ENCODE peak calls at places on chromosomes 12 and 14, in ten cellular contexts. One of them, this sample, is unnamed. For H3K36me3, the result is how much of the 10 kb centered on the place peaks cover.

GRCh38 chr12:2198542-2198941 is 145.8 kb downstream of the CACNA1C start:
- DNase-seq in ovary: no peak
- DNase-seq in adrenal gland: no peak
- DNase-seq in heart left ventricle: no peak
- DNase-seq in body of pancreas: no peak
- DNase-seq in tibial nerve: no peak
- DNase-seq in upper lobe of left lung: no peak
- DNase-seq in transverse colon: no peak
- DNase-seq in IMR-90: no peak
- DNase-seq in esophagus squamous epithelium: no peak
- DNase-seq in this sample: no peak

GRCh38 chr12:30931222-30931621 is 4.7 kb downstream of the TSPAN11 start:
- DNase-seq in ovary: no peak
- DNase-seq in adrenal gland: no peak
- DNase-seq in heart left ventricle: no peak
- DNase-seq in body of pancreas: no peak
- DNase-seq in tibial nerve: no peak
- DNase-seq in upper lobe of left lung: no peak
- DNase-seq in transverse colon: no peak
- DNase-seq in IMR-90: no peak
- DNase-seq in esophagus squamous epithelium: no peak
- DNase-seq in this sample: no peak

GRCh38 chr14:101855958-101856357 is 94.4 kb downstream of the PPP2R5C start:
- DNase-seq in ovary: no peak
- DNase-seq in adrenal gland: no peak
- DNase-seq in heart left ventricle: no peak
- DNase-seq in body of pancreas: no peak
- DNase-seq in tibial nerve: no peak
- DNase-seq in upper lobe of left lung: no peak
- DNase-seq in transverse colon: no peak
- DNase-seq in IMR-90: no peak
- DNase-seq in esophagus squamous epithelium: no peak
- DNase-seq in this sample: no peak

GRCh38 chr12:107560194-107560905 is 125.2 kb upstream of the PWP1 start:
- DNase-seq in ovary: no peak
- DNase-seq in adrenal gland: no peak
- DNase-seq in heart left ventricle: no peak
- DNase-seq in body of pancreas: no peak
- DNase-seq in tibial nerve: no peak
- DNase-seq in upper lobe of left lung: no peak
- DNase-seq in transverse colon: no peak
- DNase-seq in IMR-90: no peak
- DNase-seq in esophagus squamous epithelium: no peak
- DNase-seq in this sample: no peak

GRCh38 chr12:5432011-5432400 is at the start of gene NTF3:
- DNase-seq in ovary: peak
- DNase-seq in adrenal gland: no peak
- DNase-seq in heart left ventricle: no peak
- DNase-seq in body of pancreas: no peak
- DNase-seq in tibial nerve: no peak
- DNase-seq in upper lobe of left lung: no peak
- DNase-seq in transverse colon: no peak
- DNase-seq in IMR-90: peak
- DNase-seq in esophagus squamous epithelium: no peak
- DNase-seq in this sample: no peak

GRCh38 chr12:24948816-24949722 is at the start of gene BCAT1:
- DNase-seq in ovary: peak
- DNase-seq in adrenal gland: peak
- DNase-seq in heart left ventricle: peak
- DNase-seq in body of pancreas: peak
- DNase-seq in tibial nerve: peak
- DNase-seq in upper lobe of left lung: peak
- DNase-seq in transverse colon: peak
- DNase-seq in IMR-90: peak
- DNase-seq in esophagus squamous epithelium: no peak
- DNase-seq in this sample: peak

GRCh38 chr14:99854831-99855230 is 61.6 kb downstream of the EML1 start:
- DNase-seq in ovary: no peak
- DNase-seq in adrenal gland: no peak
- DNase-seq in heart left ventricle: no peak
- DNase-seq in body of pancreas: no peak
- DNase-seq in tibial nerve: no peak
- DNase-seq in upper lobe of left lung: no peak
- DNase-seq in transverse colon: no peak
- DNase-seq in IMR-90: no peak
- DNase-seq in esophagus squamous epithelium: no peak
- DNase-seq in this sample: no peak

GRCh38 chr12:29738416-29738815 is 45.3 kb downstream of the TMTC1 start:
- DNase-seq in ovary: no peak
- DNase-seq in adrenal gland: no peak
- DNase-seq in heart left ventricle: no peak
- DNase-seq in body of pancreas: no peak
- DNase-seq in tibial nerve: no peak
- DNase-seq in upper lobe of left lung: no peak
- DNase-seq in transverse colon: no peak
- DNase-seq in IMR-90: no peak
- DNase-seq in esophagus squamous epithelium: no peak
- DNase-seq in this sample: no peak

GRCh38 chr12:104083769-104084475 is 19.6 kb downstream of the HCFC2 start:
- DNase-seq in ovary: no peak
- DNase-seq in adrenal gland: no peak
- DNase-seq in heart left ventricle: no peak
- DNase-seq in body of pancreas: no peak
- DNase-seq in tibial nerve: no peak
- DNase-seq in upper lobe of left lung: no peak
- DNase-seq in transverse colon: no peak
- DNase-seq in IMR-90: no peak
- DNase-seq in esophagus squamous epithelium: no peak
- DNase-seq in this sample: no peak

GRCh38 chr12:11650697-11651281 is 1.3 kb downstream of the ETV6 start:
- DNase-seq in ovary: no peak
- DNase-seq in adrenal gland: no peak
- DNase-seq in heart left ventricle: no peak
- DNase-seq in body of pancreas: no peak
- DNase-seq in tibial nerve: no peak
- DNase-seq in upper lobe of left lung: peak
- DNase-seq in transverse colon: peak
- DNase-seq in IMR-90: peak
- DNase-seq in esophagus squamous epithelium: no peak
- DNase-seq in this sample: no peak

GRCh38 chr12:11649413-11650278 is at the start of gene ETV6:
- DNase-seq in ovary: peak
- DNase-seq in adrenal gland: peak
- DNase-seq in heart left ventricle: peak
- DNase-seq in body of pancreas: peak
- DNase-seq in tibial nerve: peak
- DNase-seq in upper lobe of left lung: peak
- DNase-seq in transverse colon: peak
- DNase-seq in IMR-90: peak
- DNase-seq in esophagus squamous epithelium: no peak
- DNase-seq in this sample: peak

GRCh38 chr12:11650279-11650696 is 814 bp downstream of the ETV6 start:
- DNase-seq in ovary: no peak
- DNase-seq in adrenal gland: peak
- DNase-seq in heart left ventricle: peak
- DNase-seq in body of pancreas: peak
- DNase-seq in tibial nerve: no peak
- DNase-seq in upper lobe of left lung: peak
- DNase-seq in transverse colon: peak
- DNase-seq in IMR-90: no peak
- DNase-seq in esophagus squamous epithelium: no peak
- DNase-seq in this sample: no peak

GRCh38 chr12:11651377-11651776 is 1.9 kb downstream of the ETV6 start:
- DNase-seq in ovary: no peak
- DNase-seq in adrenal gland: no peak
- DNase-seq in heart left ventricle: no peak
- DNase-seq in body of pancreas: no peak
- DNase-seq in tibial nerve: no peak
- DNase-seq in upper lobe of left lung: no peak
- DNase-seq in transverse colon: no peak
- DNase-seq in IMR-90: no peak
- DNase-seq in esophagus squamous epithelium: no peak
- DNase-seq in this sample: no peak

DNA sequence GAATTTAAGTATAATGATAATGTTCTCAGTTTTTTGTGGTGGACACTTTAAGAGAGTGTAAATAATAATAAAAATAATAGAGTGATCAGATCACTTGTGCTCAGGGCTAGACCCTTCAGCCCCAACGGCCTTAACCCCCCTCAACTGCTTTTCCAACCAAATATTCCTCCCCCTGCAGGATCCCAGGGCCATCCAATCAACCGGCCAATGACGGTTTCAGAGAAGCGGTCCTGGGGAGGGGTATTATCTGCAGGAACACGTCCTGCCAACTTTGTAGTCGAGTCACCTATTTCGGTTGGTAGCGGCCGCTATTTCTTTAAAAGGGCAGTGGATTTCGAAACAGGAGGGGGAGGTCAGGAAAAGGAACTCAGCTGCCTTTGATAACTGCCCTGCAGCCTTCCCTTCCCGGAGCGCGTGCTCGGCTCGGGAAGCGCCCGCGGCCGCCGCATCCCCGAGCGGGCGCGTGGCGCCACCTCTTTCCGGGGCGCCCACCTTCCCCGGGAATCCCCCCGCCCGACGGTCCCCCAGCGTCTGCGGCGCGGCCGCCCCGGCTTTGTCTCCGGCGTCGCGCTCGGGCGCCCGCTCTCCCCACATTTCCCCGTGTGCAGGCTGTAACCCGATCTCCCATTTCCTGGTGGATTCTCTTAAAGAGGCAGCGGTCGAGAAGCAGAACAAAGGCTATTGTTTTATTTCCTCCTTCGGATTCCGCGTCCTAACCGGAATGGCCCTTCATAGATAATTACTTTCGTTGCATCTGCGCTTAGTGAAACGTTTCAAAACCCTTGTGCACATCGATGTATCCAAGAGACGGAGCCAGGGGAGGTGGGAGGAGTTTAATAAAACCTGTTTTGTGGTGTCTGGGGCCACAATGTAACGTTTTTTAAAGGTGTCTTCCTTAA is 711 bp upstream of the ETV6 start:
- DNase-seq in ovary: peak
- DNase-seq in adrenal gland: peak
- DNase-seq in heart left ventricle: peak
- DNase-seq in body of pancreas: peak
- DNase-seq in tibial nerve: peak
- DNase-seq in upper lobe of left lung: peak
- DNase-seq in transverse colon: peak
- DNase-seq in IMR-90: peak
- DNase-seq in esophagus squamous epithelium: no peak
- DNase-seq in this sample: peak
- TF ChIP-seq POLR2A in ovary: no peak
- TF ChIP-seq POLR2A in adrenal gland: peak
- TF ChIP-seq POLR2A in heart left ventricle: no peak
- TF ChIP-seq POLR2A in body of pancreas: peak
- TF ChIP-seq POLR2A in tibial nerve: peak
- TF ChIP-seq POLR2A in upper lobe of left lung: peak
- TF ChIP-seq POLR2A in transverse colon: peak
- TF ChIP-seq POLR2A in IMR-90: peak
- TF ChIP-seq POLR2A in esophagus squamous epithelium: no peak
- TF ChIP-seq POLR2A in this sample: peak

GRCh38 chr14:89537911-89538310 is 120.9 kb upstream of the FOXN3 start:
- DNase-seq in ovary: no peak
- DNase-seq in adrenal gland: no peak
- DNase-seq in heart left ventricle: no peak
- DNase-seq in body of pancreas: no peak
- DNase-seq in tibial nerve: no peak
- DNase-seq in upper lobe of left lung: no peak
- DNase-seq in transverse colon: no peak
- DNase-seq in IMR-90: no peak
- DNase-seq in esophagus squamous epithelium: no peak
- DNase-seq in this sample: no peak
- TF ChIP-seq CTCF in ovary: no peak
- TF ChIP-seq CTCF in adrenal gland: no peak
- TF ChIP-seq CTCF in heart left ventricle: no peak
- TF ChIP-seq CTCF in body of pancreas: no peak
- TF ChIP-seq CTCF in tibial nerve: no peak
- TF ChIP-seq CTCF in upper lobe of left lung: no peak
- TF ChIP-seq CTCF in transverse colon: no peak
- TF ChIP-seq CTCF in IMR-90: no peak
- TF ChIP-seq CTCF in esophagus squamous epithelium: no peak
- TF ChIP-seq CTCF in this sample: no peak

GRCh38 chr12:4104722-4105244 is 168.8 kb upstream of the CCND2 start:
- DNase-seq in ovary: no peak
- DNase-seq in adrenal gland: no peak
- DNase-seq in heart left ventricle: no peak
- DNase-seq in body of pancreas: no peak
- DNase-seq in tibial nerve: no peak
- DNase-seq in upper lobe of left lung: no peak
- DNase-seq in transverse colon: no peak
- DNase-seq in IMR-90: no peak
- DNase-seq in esophagus squamous epithelium: no peak
- DNase-seq in this sample: no peak

DNA sequence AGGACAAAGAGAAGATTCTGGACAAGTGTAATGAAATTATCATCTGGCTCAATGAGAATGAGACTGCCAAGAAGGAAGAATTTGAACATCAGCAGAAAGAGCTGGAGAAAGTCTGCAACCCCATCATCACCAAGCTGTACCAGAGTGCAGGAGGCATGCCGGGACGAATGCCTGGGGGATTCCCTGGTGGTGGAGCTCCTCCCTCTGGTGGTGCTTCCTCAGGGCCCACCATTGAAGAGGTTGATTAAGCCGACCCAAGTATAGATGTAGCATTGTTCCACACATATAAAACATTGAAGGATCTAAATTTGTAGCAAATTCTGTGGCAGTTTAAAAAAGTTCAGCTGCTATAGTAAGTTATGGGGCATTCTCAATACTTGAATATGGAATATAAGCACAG is 174.3 kb upstream of the CCND2 start:
- DNase-seq in ovary: no peak
- DNase-seq in adrenal gland: no peak
- DNase-seq in heart left ventricle: no peak
- DNase-seq in body of pancreas: no peak
- DNase-seq in tibial nerve: no peak
- DNase-seq in upper lobe of left lung: no peak
- DNase-seq in transverse colon: no peak
- DNase-seq in IMR-90: no peak
- DNase-seq in esophagus squamous epithelium: no peak
- DNase-seq in this sample: no peak
- H3K36me3 ChIP-seq in ovary: under half
- H3K36me3 ChIP-seq in adrenal gland: under half
- H3K36me3 ChIP-seq in heart left ventricle: under half
- H3K36me3 ChIP-seq in body of pancreas: under half
- H3K36me3 ChIP-seq in tibial nerve: under half
- H3K36me3 ChIP-seq in upper lobe of left lung: under half
- H3K36me3 ChIP-seq in transverse colon: under half
- H3K36me3 ChIP-seq in IMR-90: under half
- H3K36me3 ChIP-seq in esophagus squamous epithelium: under half
- H3K36me3 ChIP-seq in this sample: under half

DNA sequence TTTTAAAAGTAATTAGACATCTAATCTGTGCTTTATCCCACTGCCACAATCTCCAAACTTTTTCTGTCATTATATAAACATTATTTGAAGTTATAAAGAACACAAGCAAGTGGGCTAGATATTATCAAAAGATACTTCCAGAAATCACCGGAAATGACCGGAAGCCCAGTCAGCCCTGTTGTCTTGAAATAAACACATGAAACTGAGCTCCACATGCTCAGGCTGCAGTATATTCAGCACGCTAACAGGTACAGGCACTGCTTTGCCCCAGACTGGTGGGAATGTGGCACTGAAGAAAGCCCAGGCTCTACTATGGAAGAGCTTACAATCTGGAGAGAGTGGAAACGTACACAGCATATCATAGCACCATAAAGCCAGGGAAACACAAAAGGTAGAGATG is 158.9 kb upstream of the PLEKHG7 start:
- DNase-seq in ovary: no peak
- DNase-seq in adrenal gland: no peak
- DNase-seq in heart left ventricle: no peak
- DNase-seq in body of pancreas: peak
- DNase-seq in tibial nerve: no peak
- DNase-seq in upper lobe of left lung: no peak
- DNase-seq in transverse colon: no peak
- DNase-seq in IMR-90: peak
- DNase-seq in esophagus squamous epithelium: no peak
- DNase-seq in this sample: no peak
- TF ChIP-seq POLR2A in ovary: no peak
- TF ChIP-seq POLR2A in adrenal gland: no peak
- TF ChIP-seq POLR2A in heart left ventricle: no peak
- TF ChIP-seq POLR2A in body of pancreas: no peak
- TF ChIP-seq POLR2A in tibial nerve: no peak
- TF ChIP-seq POLR2A in upper lobe of left lung: no peak
- TF ChIP-seq POLR2A in transverse colon: no peak
- TF ChIP-seq POLR2A in IMR-90: no peak
- TF ChIP-seq POLR2A in esophagus squamous epithelium: no peak
- TF ChIP-seq POLR2A in this sample: no peak

This sample was measured in Peyer's patch.